ENCODE peak calls at places on chromosomes 6 and 20, in five cellular contexts. W is GM23248, M is tibial artery, C is OCI-LY7, O is GM23338. X is an unnamed sample.
A peak's percentile ranks its signal among the peaks of the same experiment; 100 is the strongest.

GRCh38 chr6:161091972-161092701 is 100.6 kb downstream of the MAP3K4 start:
- DNase-seq in W (peak; percentile 79), M (no peak), C (no peak), O (no peak), X (no peak)

GRCh38 chr20:577167-577791 is 32.8 kb downstream of the TCF15 start:
- DNase-seq in W (peak; percentile 55), M (no peak), C (peak; percentile 61), O (peak; percentile 88), X (no peak)

GRCh38 chr6:17886891-17887290 is 100.5 kb downstream of the KIF13A start:
- DNase-seq in W (peak; percentile 72), M (no peak), C (no peak), O (no peak), X (no peak)

GRCh38 chr20:16771204-16771603 is 23.0 kb downstream of the OTOR start:
- DNase-seq in W (no peak), M (no peak), C (no peak), O (no peak), X (no peak)

GRCh38 chr6:31396422-31397152 is 6.8 kb upstream of the MICA start:
- DNase-seq in W (peak; percentile 83), M (peak; percentile 79), C (peak; percentile 76), O (peak; percentile 84), X (peak; percentile 85)

GRCh38 chr6:136160255-136160654 is 89.9 kb downstream of the MTFR2 start:
- DNase-seq in W (no peak), M (no peak), C (no peak), O (no peak), X (no peak)

GRCh38 chr20:47253860-47254259 is 102.6 kb downstream of the ZMYND8 start:
- DNase-seq in W (no peak), M (no peak), C (no peak), O (no peak), X (no peak)

GRCh38 chr20:59933296-59933848 is at the start of gene SYCP2:
- DNase-seq in W (peak; percentile 61), M (no peak), C (no peak), O (peak; percentile 58), X (peak; percentile 45)

GRCh38 chr20:48758206-48758820 is 69.5 kb downstream of the PREX1 start:
- DNase-seq in W (no peak), M (no peak), C (no peak), O (no peak), X (no peak)

GRCh38 chr6:154229796-154230195 is 126.8 kb downstream of the IPCEF1 start:
- DNase-seq in W (no peak), M (no peak), C (no peak), O (no peak), X (peak; percentile 41)
- H3K4me3 ChIP-seq in W (no peak overlapping the region), M (no peak overlapping the region), C (no peak overlapping the region), O (no peak overlapping the region), X (peak overlapping the region; percentile 30)

DNA sequence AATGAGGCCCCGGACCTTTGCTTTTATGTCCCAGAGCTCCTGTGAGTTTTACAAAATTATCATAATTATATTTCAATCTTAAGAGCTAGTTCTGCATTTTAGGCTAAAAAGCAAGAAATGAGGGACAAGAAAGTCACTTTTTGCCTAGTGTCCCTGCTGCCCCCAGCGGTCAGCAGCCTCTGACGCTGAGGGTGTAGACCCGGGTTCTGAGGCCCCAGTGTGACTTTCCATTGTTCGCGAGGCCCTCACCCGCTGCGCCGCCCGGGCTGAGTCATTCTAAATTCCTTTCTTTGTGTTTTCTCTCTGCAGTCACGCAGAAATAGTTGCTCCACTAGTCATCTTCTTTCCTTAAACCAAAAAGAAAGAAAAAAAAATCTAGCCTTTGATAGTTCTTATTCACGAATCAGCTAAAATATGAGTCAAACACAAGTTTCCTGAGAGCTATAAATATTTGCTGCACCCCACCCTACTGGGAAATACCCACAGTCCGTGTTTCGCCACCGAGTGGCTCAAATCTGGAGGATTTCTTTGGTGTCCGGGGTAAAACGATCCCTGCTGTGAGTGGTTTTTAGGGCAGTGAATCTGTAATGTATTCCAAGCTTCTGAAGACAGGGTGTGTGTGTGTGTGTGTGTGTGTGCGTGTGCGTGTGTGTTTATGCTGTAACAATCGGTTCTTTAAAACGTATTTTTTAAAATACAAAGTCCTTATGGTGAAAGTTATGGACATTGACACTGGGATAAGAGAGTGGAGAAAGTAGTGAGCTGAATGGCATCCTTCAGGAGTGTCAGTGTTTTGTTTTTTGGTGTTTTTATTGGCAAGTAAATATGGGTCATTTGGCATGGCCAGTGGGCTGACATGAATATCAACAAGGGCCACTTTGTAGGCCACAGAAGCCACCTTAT is 59.7 kb upstream of the EEF1A1 start:
- DNase-seq in W (peak; percentile 99), M (peak; percentile 83), C (peak; percentile 25), O (peak; percentile 98), X (peak; percentile 31)
- H3K4me3 ChIP-seq in W (peak overlapping the region; percentile 65), M (peak overlapping the region; percentile 49), C (no peak overlapping the region), O (peak overlapping the region; percentile 17), X (peak overlapping the region; percentile 20)

GRCh38 chr6:20212392-20213111 is at the start of gene MBOAT1:
- DNase-seq in W (peak; percentile 97), M (peak; percentile 90), C (peak; percentile 1), O (peak; percentile 88), X (peak; percentile 38)

GRCh38 chr6:20211037-20211940 is 980 bp downstream of the MBOAT1 start:
- DNase-seq in W (peak; percentile 51), M (no peak), C (no peak), O (peak; percentile 78), X (no peak)

GRCh38 chr6:20215310-20215709 is 3.0 kb upstream of the MBOAT1 start:
- DNase-seq in W (no peak), M (no peak), C (no peak), O (no peak), X (no peak)

GRCh38 chr6:20211941-20212391 is 303 bp downstream of the MBOAT1 start:
- DNase-seq in W (peak; percentile 65), M (peak; percentile 38), C (no peak), O (peak; percentile 73), X (peak; percentile 37)

GRCh38 chr6:20213271-20213798 is 1.1 kb upstream of the MBOAT1 start:
- DNase-seq in W (peak; percentile 30), M (no peak), C (no peak), O (peak; percentile 13), X (no peak)
- H3K4me3 ChIP-seq in W (peak overlapping the region; percentile 89), M (peak overlapping the region; percentile 95), C (no peak overlapping the region), O (peak overlapping the region; percentile 80), X (peak overlapping the region; percentile 73)

DNA sequence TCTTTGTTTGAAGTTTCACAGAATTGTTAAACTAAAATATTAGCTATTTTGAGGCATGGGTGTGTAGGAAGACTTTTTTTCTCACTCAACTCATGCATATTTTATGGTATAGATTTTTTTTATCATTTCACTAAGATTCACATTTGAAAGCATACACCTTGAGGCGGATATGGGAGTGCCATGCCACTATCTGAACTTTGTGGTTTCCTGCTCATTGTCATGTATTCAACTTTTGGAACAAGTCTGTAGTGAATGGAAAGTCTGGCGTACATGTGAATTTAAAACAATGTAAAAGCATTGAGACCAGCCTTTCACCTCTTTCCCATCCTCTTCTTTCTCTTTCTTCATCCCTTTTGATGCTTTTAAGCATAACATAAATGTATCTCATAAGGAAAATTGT is 147.9 kb downstream of the TPBG start:
- DNase-seq in W (no peak), M (no peak), C (no peak), O (no peak), X (no peak)
- H3K4me3 ChIP-seq in W (no peak overlapping the region), M (no peak overlapping the region), C (no peak overlapping the region), O (no peak overlapping the region), X (no peak overlapping the region)

DNA sequence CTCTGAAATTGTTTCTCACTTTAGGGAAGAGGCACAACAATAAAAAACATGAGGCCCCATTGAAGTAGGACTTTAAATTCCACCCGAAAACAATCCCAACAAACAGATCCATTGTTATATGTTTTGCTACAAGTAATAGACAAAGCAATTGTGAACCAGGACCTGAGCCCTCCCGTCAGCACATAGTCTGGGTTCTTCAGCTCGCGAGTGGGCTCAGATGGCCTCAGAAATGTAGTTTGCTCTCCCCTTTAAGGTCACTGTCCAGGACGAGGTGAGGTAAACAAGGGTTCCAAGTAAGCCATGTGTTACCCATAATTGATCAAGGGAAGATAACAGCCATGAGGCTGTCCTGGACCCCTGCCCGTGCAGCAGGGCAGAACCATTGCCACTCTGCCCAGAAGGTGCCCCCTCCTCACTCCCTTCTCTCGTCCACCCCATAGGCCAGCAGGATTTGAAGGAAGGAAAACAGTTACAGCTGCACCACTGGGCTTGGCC is 160.1 kb upstream of the QKI start:
- DNase-seq in W (no peak), M (no peak), C (no peak), O (no peak), X (no peak)
- H3K4me3 ChIP-seq in W (no peak overlapping the region), M (no peak overlapping the region), C (no peak overlapping the region), O (no peak overlapping the region), X (no peak overlapping the region)

GRCh38 chr6:146770965-146771735 is 172.4 kb downstream of the ADGB start:
- DNase-seq in W (peak; percentile 26), M (peak; percentile 64), C (peak; percentile 22), O (no peak), X (peak; percentile 78)
- H3K4me3 ChIP-seq in W (no peak overlapping the region), M (no peak overlapping the region), C (no peak overlapping the region), O (no peak overlapping the region), X (peak overlapping the region; percentile 60)

DNA sequence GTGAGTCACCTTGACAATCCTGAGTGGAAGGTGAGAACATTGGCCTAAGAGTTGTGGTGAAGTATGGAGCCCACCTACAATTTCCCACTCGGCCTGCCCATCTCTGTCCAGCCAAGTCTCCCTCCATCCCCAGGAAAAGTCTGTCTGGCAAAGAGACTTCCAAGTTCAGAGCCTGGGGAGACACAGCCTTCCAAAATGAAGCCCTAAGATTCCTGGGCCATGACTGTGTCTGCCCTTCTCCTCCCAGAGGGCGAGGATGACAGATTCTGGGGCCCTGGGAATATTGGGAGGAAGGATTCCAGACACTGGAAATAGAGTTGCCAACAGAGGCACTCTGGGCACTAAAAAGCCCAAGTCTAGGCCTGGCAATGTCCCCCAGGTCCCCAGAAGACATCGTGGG is 176.8 kb downstream of the NFATC2 start:
- DNase-seq in W (peak; percentile 91), M (no peak), C (no peak), O (no peak), X (no peak)
- H3K4me3 ChIP-seq in W (no peak overlapping the region), M (no peak overlapping the region), C (no peak overlapping the region), O (no peak overlapping the region), X (no peak overlapping the region)

GRCh38 chr6:149863846-149864577 is at the start of gene LRP11:
- DNase-seq in W (peak; percentile 94), M (peak; percentile 81), C (peak; percentile 84), O (peak; percentile 87), X (peak; percentile 83)

GRCh38 chr6:149861603-149862423 is 2.3 kb downstream of the LRP11 start:
- DNase-seq in W (peak; percentile 10), M (no peak), C (no peak), O (no peak), X (no peak)

GRCh38 chr6:149864578-149865535 is 698 bp upstream of the LRP11 start:
- DNase-seq in W (peak; percentile 88), M (peak; percentile 61), C (peak; percentile 81), O (peak; percentile 90), X (peak; percentile 53)

GRCh38 chr6:149862901-149863595 is 1.1 kb downstream of the LRP11 start:
- DNase-seq in W (peak; percentile 89), M (peak; percentile 72), C (peak; percentile 52), O (peak; percentile 71), X (peak; percentile 11)

DNA sequence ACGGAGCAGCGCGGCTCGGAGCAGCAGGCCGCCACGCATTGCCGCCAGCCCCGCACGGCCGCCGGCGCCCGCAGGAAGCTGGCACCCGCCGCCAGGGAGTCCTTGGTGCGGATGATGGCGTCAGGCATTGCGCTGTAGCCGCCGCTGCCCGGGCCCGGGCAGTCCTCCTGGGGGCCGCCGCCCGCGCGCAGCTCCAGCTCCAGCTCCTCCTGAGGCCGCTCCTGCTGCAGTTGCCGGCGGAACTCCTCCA is 638 bp downstream of the LRP11 start:
- DNase-seq in W (no peak), M (no peak), C (no peak), O (no peak), X (peak; percentile 22)
- H3K4me3 ChIP-seq in W (peak overlapping the region; percentile 77), M (peak overlapping the region; percentile 74), C (peak overlapping the region; percentile 72), O (peak overlapping the region; percentile 89), X (peak overlapping the region; percentile 63)